ENCODE peak calls at places on chromosomes 13 and 19, in six cellular contexts. P, J, C, Z, M and N are unnamed samples.

GRCh38 chr13:106241974-106242373 is 293.5 kb downstream of the EFNB2 start:
- DNase-seq in P (no peak), J (no peak), C (no peak), Z (no peak), M (no peak), N (no peak)

GRCh38 chr13:102298051-102298450 is 103.8 kb downstream of the FGF14 start:
- DNase-seq in P (no peak), J (no peak), C (no peak), Z (no peak), M (no peak), N (no peak)

GRCh38 chr13:30759748-30760147 is 24.4 kb downstream of the ALOX5AP start:
- DNase-seq in P (no peak), J (no peak), C (no peak), Z (no peak), M (no peak), N (no peak)

GRCh38 chr13:29956771-29957170 is 106.4 kb upstream of the UBL3 start:
- DNase-seq in P (no peak), J (no peak), C (no peak), Z (no peak), M (no peak), N (no peak)

GRCh38 chr19:6731822-6732221 is 5.6 kb downstream of the GPR108 start:
- DNase-seq in P (no peak), J (no peak), C (no peak), Z (no peak), M (no peak), N (no peak)

GRCh38 chr19:56158170-56158757 is 17.2 kb downstream of the ZNF444 start:
- DNase-seq in P (no peak), J (no peak), C (no peak), Z (no peak), M (no peak), N (no peak)

GRCh38 chr13:100203696-100204367 is 114.9 kb downstream of the PCCA start:
- DNase-seq in P (no peak), J (no peak), C (no peak), Z (no peak), M (no peak), N (no peak)

GRCh38 chr13:24671367-24672117 is 8.7 kb upstream of the ATP12A start:
- DNase-seq in P (peak; percentile 55), J (peak; percentile 59), C (peak; percentile 67), Z (peak; percentile 67), M (peak; percentile 50), N (no peak)

GRCh38 chr19:50510700-50511068 is 307 bp downstream of the JOSD2 start:
- DNase-seq in P (no peak), J (no peak), C (no peak), Z (no peak), M (no peak), N (no peak)

GRCh38 chr19:5271145-5271544 is 69.5 kb downstream of the PTPRS start:
- DNase-seq in P (no peak), J (no peak), C (peak; percentile 42), Z (no peak), M (no peak), N (no peak)

GRCh38 chr13:67736646-67737420 is 506.7 kb upstream of the PCDH9 start:
- DNase-seq in P (no peak), J (peak; percentile 1), C (peak; percentile 43), Z (no peak), M (no peak), N (no peak)

GRCh38 chr13:37708101-37708500 is 109.5 kb upstream of the POSTN start:
- DNase-seq in P (no peak), J (no peak), C (no peak), Z (no peak), M (no peak), N (no peak)

GRCh38 chr13:98810746-98811145 is 58.3 kb upstream of the SLC15A1 start:
- DNase-seq in P (no peak), J (no peak), C (no peak), Z (no peak), M (no peak), N (no peak)

GRCh38 chr13:111382877-111383276 is 62.4 kb downstream of the TEX29 start:
- DNase-seq in P (no peak), J (no peak), C (no peak), Z (no peak), M (no peak), N (no peak)

GRCh38 chr19:58059003-58059671 is at the start of gene ZNF135:
- DNase-seq in P (peak; percentile 91), J (no peak), C (no peak), Z (no peak), M (peak; percentile 79), N (peak; percentile 77)

GRCh38 chr13:28579334-28579733 is 79.6 kb upstream of the POMP start:
- DNase-seq in P (no peak), J (no peak), C (no peak), Z (no peak), M (no peak), N (no peak)

GRCh38 chr13:28583661-28584091 is 75.3 kb upstream of the POMP start:
- DNase-seq in P (no peak), J (no peak), C (no peak), Z (no peak), M (no peak), N (no peak)

GRCh38 chr13:28582892-28583240 is 76.1 kb upstream of the POMP start:
- DNase-seq in P (no peak), J (no peak), C (no peak), Z (no peak), M (no peak), N (no peak)

GRCh38 chr13:28584873-28585317 is 74.0 kb upstream of the POMP start:
- DNase-seq in P (no peak), J (no peak), C (no peak), Z (no peak), M (no peak), N (no peak)

GRCh38 chr13:28582225-28582891 is 76.6 kb upstream of the POMP start:
- DNase-seq in P (no peak), J (no peak), C (no peak), Z (no peak), M (no peak), N (no peak)
- H3K27ac ChIP-seq in P (no peak overlapping the region), J (no peak overlapping the region), C (no peak overlapping the region), Z (no peak overlapping the region), M (no peak overlapping the region), N (no peak overlapping the region)

GRCh38 chr13:39268398-39268797 is 230.1 kb downstream of the NHLRC3 start:
- DNase-seq in P (no peak), J (no peak), C (no peak), Z (no peak), M (no peak), N (no peak)
- H3K27ac ChIP-seq in P (no peak overlapping the region), J (no peak overlapping the region), C (no peak overlapping the region), Z (no peak overlapping the region), M (no peak overlapping the region), N (no peak overlapping the region)

DNA sequence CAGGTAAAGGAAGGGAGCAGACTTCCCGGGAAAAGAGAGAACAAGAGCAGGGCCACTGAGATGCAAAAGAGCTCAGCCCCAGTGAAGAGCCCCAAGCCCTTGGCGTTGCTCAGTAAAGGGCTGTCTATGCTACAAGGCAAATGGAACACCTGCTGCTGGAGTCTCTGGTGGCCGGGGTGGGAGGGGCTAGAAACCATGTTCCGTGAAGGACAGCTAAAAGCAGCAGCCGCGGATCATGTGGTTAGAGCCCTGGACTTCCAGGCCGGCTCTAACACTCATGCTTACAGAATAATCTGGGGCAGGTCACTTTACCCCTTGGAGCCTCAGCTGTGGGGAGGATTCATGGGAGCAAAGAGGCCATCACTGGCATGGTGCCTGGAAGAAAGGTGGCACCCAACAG is 17.8 kb downstream of the POU2F2 start:
- DNase-seq in P (no peak), J (peak; percentile 96), C (no peak), Z (no peak), M (peak; percentile 76), N (no peak)
- H3K27ac ChIP-seq in P (no peak overlapping the region), J (peak overlapping the region; percentile 97), C (peak overlapping the region; percentile 75), Z (peak overlapping the region; percentile 40), M (peak overlapping the region; percentile 8), N (no peak overlapping the region)

DNA sequence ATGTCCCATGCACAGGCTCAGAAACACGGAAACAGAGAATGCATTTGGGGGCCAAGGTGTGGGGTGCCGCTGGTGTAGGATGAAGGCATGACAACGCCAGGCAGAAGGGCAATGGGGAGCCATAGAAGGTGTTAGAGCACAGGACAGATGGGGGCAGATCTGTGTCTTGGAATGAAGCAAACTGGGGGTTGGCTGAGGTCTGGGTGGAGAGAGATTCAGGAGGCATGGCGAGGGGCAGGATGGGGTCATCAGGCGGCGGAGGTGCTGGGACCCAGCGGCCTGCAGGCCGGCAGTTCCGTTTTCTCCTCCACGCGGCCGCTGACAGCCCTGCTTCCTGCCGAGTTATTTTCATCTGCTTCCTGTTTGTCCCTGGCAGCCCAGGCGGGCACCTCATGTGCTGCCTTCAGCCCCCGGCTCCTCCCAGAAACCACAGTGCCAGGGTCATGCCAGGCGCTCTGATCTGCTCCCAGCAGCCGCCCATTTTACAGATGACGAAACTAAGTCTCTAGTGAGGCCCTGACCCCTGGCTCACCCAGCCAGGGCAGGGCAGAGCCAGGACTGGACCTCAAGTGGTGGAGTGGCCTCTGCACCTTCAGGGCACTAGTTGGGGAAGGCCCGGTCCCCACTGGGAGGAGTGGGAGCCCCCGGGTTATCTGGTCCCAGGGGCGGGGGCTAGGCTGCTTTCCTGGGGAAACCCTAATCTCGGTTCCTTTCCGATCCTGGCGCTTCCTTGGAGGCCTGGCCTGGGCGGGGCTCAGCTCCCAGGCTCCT is 2.2 kb downstream of the ARHGAP45 start:
- DNase-seq in P (no peak), J (peak; percentile 78), C (no peak), Z (no peak), M (peak; percentile 82), N (no peak)
- H3K27ac ChIP-seq in P (no peak overlapping the region), J (peak overlapping the region; percentile 91), C (peak overlapping the region; percentile 41), Z (peak overlapping the region; percentile 58), M (peak overlapping the region; percentile 79), N (peak overlapping the region; percentile 32)

GRCh38 chr19:17470204-17470841 is at the start of gene SLC27A1:
- DNase-seq in P (peak; percentile 99), J (peak; percentile 97), C (peak; percentile 96), Z (peak; percentile 98), M (peak; percentile 98), N (peak; percentile 99)
- H3K27ac ChIP-seq in P (peak within 1 kb of the TSS; percentile 89), J (no peak within 1 kb of the TSS), C (peak within 1 kb of the TSS; percentile 93), Z (peak within 1 kb of the TSS; percentile 83), M (peak within 1 kb of the TSS; percentile 86), N (peak within 1 kb of the TSS; percentile 95)